ENCODE peak calls at places on chromosomes 2 and 18, in six cellular contexts. Q is stomach; W is Peyer's patch; P is activated CD8-positive, alpha-beta T cell treated with anti-CD3 and anti-CD28 coated beads for 36 hours; Y is SK-N-SH; K is neural crest cell. N is an unnamed sample.

GRCh38 chr2:54081574-54081973 is 33.8 kb upstream of the ACYP2 start:
- DNase-seq in Q (no peak), P (peak), K (no peak), Y (no peak), W (no peak), N (no peak)

GRCh38 chr2:126736133-126736874 is 80.3 kb downstream of the GYPC start:
- DNase-seq in K (no peak), Q (no peak), W (no peak), P (no peak), Y (no peak), N (no peak)

GRCh38 chr2:180675170-180675569 is 305.2 kb upstream of the UBE2E3 start:
- DNase-seq in Q (no peak), K (no peak), Y (no peak), P (no peak), W (no peak), N (no peak)

GRCh38 chr2:156892449-156893335 is 364.8 kb upstream of the GALNT5 start:
- DNase-seq in Y (peak), P (no peak), Q (no peak), W (no peak), K (peak), N (peak)

GRCh38 chr2:191910518-191910917 is 63.6 kb upstream of the CAVIN2 start:
- DNase-seq in Q (no peak), K (no peak), Y (no peak), P (no peak), W (no peak), N (no peak)

GRCh38 chr2:68744517-68744916 is 9.9 kb downstream of the ARHGAP25 start:
- DNase-seq in Q (no peak), P (no peak), W (peak), K (no peak), Y (no peak), N (no peak)

GRCh38 chr2:234863043-234863934 is 88.5 kb upstream of the SH3BP4 start:
- DNase-seq in K (peak), Y (no peak), Q (no peak), W (no peak), P (no peak), N (no peak)

GRCh38 chr2:218981390-218982311 is 3.3 kb downstream of the FEV start:
- DNase-seq in P (peak), Y (peak), K (no peak), Q (peak), W (no peak), N (no peak)

GRCh38 chr2:241546771-241547498 is 11.6 kb upstream of the BOK start:
- DNase-seq in Q (no peak), Y (peak), P (no peak), K (no peak), W (no peak), N (no peak)

GRCh38 chr2:44960871-44961270 is 19.4 kb downstream of the SIX3 start:
- DNase-seq in P (no peak), Y (no peak), Q (no peak), K (no peak), W (no peak), N (no peak)

GRCh38 chr2:100742884-100743283 is 77.1 kb upstream of the NPAS2 start:
- DNase-seq in Q (no peak), K (no peak), Y (peak), W (no peak), P (no peak), N (no peak)

GRCh38 chr2:144084114-144084661 is 435.7 kb downstream of the ZEB2 start:
- DNase-seq in W (no peak), Y (no peak), Q (no peak), P (no peak), K (no peak), N (no peak)

GRCh38 chr2:154195644-154196221 is 324.0 kb downstream of the GALNT13 start:
- DNase-seq in K (no peak), Y (no peak), W (no peak), Q (no peak), P (no peak), N (no peak)

GRCh38 chr18:77096031-77096371 is 36.6 kb downstream of the MBP start:
- DNase-seq in K (no peak), W (no peak), P (no peak), Y (no peak), Q (no peak), N (no peak)

GRCh38 chr2:106745468-106745867 is 140.5 kb downstream of the ST6GAL2 start:
- DNase-seq in K (no peak), P (no peak), W (no peak), Y (peak), Q (no peak), N (no peak)

GRCh38 chr2:218370410-218371063 is 11.5 kb upstream of the SLC11A1 start:
- DNase-seq in Y (no peak), W (no peak), Q (peak), K (no peak), P (no peak), N (no peak)

GRCh38 chr2:109472331-109473005 is 141.3 kb downstream of the SEPTIN10 start:
- DNase-seq in Q (no peak), W (no peak), P (no peak), Y (peak), K (no peak), N (no peak)

GRCh38 chr2:62604336-62604735 is 98.3 kb upstream of the TMEM17 start:
- DNase-seq in W (no peak), Q (no peak), P (no peak), Y (no peak), K (no peak), N (no peak)

GRCh38 chr2:98917031-98917459 is 19.0 kb downstream of the CRACDL start:
- DNase-seq in Q (no peak), Y (no peak), P (no peak), W (no peak), K (no peak), N (no peak)

GRCh38 chr18:7272268-7273049 is 41.6 kb downstream of the LRRC30 start:
- DNase-seq in Q (peak), K (peak), P (peak), Y (peak), W (no peak), N (no peak)

GRCh38 chr18:37408676-37409305 is 156.8 kb downstream of the CELF4 start:
- DNase-seq in P (no peak), Y (no peak), K (no peak), Q (no peak), W (no peak), N (no peak)

GRCh38 chr2:20438334-20439192 is 8.3 kb upstream of the RHOB start:
- DNase-seq in Y (no peak), Q (no peak), K (no peak), W (no peak), P (no peak), N (no peak)

GRCh38 chr2:73110622-73111299 is 2.0 kb downstream of the RAB11FIP5 start:
- DNase-seq in W (no peak), Q (no peak), P (no peak), K (no peak), Y (no peak), N (no peak)

GRCh38 chr2:96633641-96634040 is 4.5 kb downstream of the KANSL3 start:
- DNase-seq in K (no peak), P (no peak), Q (no peak), W (no peak), Y (no peak), N (no peak)

GRCh38 chr18:8800041-8800441 is 94.7 kb downstream of the MTCL1 start:
- DNase-seq in Y (no peak), K (no peak), Q (no peak), P (no peak), W (no peak), N (no peak)

GRCh38 chr2:134183679-134184078 is 70.2 kb upstream of the MGAT5 start:
- DNase-seq in W (no peak), Q (no peak), K (no peak), Y (no peak), P (no peak), N (no peak)

GRCh38 chr2:217459675-217460405 is 543.0 kb downstream of the TNS1 start:
- DNase-seq in W (no peak), Y (no peak), K (no peak), P (no peak), Q (no peak), N (no peak)

GRCh38 chr2:97931118-97931850 is 64.5 kb downstream of the TMEM131 start:
- DNase-seq in W (no peak), P (no peak), Q (no peak), Y (no peak), K (no peak), N (no peak)

GRCh38 chr2:56263876-56264275 is 80.1 kb downstream of the CCDC85A start:
- DNase-seq in P (no peak), Y (no peak), K (no peak), Q (no peak), W (no peak), N (no peak)

GRCh38 chr2:131056204-131056975 is 36.9 kb downstream of the FAM168B start:
- DNase-seq in P (no peak), Q (no peak), W (no peak), K (no peak), Y (no peak), N (no peak)

GRCh38 chr2:56754066-56754615 is 570.4 kb downstream of the CCDC85A start:
- DNase-seq in Q (no peak), Y (no peak), P (no peak), W (no peak), K (no peak), N (no peak)

GRCh38 chr18:78978336-78979057 is 1.1 kb upstream of the SALL3 start:
- DNase-seq in K (no peak), P (no peak), Q (no peak), Y (no peak), W (no peak), N (no peak)

GRCh38 chr2:207334631-207335371 is 169.1 kb upstream of the KLF7 start:
- DNase-seq in P (peak), K (peak), Y (no peak), Q (peak), W (no peak), N (no peak)

DNA sequence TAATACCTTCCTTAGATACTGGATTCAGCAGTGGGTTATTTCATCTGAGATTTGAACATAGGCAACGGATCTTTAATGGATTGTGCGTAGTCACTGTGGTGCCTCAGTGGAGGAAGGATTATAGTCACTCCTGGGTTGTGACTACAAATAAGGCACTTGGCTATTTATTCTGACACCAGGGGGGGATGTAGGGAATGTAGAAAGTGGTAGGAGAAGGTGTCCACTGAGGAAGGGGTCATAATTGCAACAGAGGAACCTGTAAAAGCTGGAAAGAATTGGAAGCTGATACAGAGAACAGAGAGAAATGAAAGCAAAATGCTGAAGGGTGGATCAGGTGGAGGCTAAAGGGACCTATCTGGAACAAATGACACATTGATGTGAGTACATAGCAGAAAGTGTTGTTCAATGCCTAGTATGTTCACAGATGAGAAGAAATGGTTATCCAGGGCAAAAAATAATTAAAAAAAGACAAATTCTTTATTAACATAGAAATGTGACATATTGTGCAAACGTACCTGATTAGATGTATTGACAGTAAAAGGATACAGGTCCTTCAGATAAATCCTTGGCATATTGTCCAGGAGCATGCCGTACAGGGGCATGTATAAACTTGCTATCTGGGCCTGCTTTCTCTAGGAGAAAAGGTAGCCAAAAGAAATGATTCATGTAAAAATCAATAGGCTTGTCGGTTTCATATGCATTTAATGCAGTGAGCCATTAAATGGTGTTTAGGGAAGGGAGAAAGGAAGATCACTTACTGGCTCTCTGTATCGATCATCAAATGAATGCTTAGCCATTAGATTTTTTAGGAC is 91.2 kb upstream of the CCDC195 start:
- DNase-seq in P (no peak), K (no peak), Y (no peak), W (no peak), Q (no peak), N (no peak)
- TF ChIP-seq CTCF in P (no peak), K (no peak), Y (peak), W (no peak), Q (no peak), N (peak)

GRCh38 chr2:237322564-237322963 is 91.4 kb downstream of the COL6A3 start:
- DNase-seq in Y (no peak), P (peak), Q (peak), K (no peak), W (no peak), N (no peak)
- TF ChIP-seq CTCF in Y (peak), P (peak), Q (no peak), K (peak), W (peak), N (peak)

DNA sequence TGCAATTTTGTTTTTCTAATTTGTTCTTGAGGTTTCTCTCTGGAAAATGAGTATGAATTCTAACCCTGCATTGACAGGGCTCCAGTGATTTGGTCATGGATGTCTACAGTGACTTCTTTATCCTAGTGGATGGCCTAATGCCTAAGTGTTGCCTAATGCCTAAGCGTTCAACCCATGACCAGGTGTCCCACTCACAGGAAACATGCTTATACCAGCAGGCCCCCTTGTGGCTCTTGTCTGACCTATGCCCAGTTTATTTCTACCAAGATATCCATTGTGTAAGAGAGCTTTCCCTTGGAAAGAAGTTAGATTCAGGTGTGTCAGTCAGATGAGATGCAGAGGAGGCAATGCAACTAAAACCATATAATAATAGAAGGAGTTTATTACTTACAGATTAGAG is 77.8 kb upstream of the HNMT start:
- DNase-seq in P (no peak), K (no peak), Y (no peak), Q (no peak), W (no peak), N (no peak)
- TF ChIP-seq CTCF in P (no peak), K (peak), Y (no peak), Q (no peak), W (no peak), N (no peak)

GRCh38 chr2:119126650-119127049 is 31.9 kb downstream of the C1QL2 start:
- DNase-seq in P (peak), K (peak), Y (peak), Q (no peak), W (peak), N (peak)
- TF ChIP-seq CTCF in P (peak), K (peak), Y (peak), Q (no peak), W (peak), N (peak)

GRCh38 chr2:63701406-63701805 is 112.6 kb downstream of the MDH1 start:
- DNase-seq in P (no peak), Y (no peak), W (no peak), K (no peak), Q (no peak), N (no peak)

GRCh38 chr2:63700276-63700675 is 111.5 kb downstream of the MDH1 start:
- DNase-seq in Q (no peak), K (no peak), P (no peak), Y (no peak), W (no peak), N (no peak)

GRCh38 chr2:63699549-63699839 is 110.7 kb downstream of the MDH1 start:
- DNase-seq in K (no peak), P (no peak), Q (no peak), W (no peak), Y (no peak), N (no peak)

GRCh38 chr2:63697160-63697559 is 108.4 kb downstream of the MDH1 start:
- DNase-seq in W (no peak), Y (no peak), P (no peak), K (no peak), Q (no peak), N (no peak)

GRCh38 chr2:63698825-63699548 is 110.2 kb downstream of the MDH1 start:
- DNase-seq in W (no peak), Y (peak), K (no peak), Q (no peak), P (no peak), N (peak)
- TF ChIP-seq CTCF in W (peak), Y (peak), K (peak), Q (no peak), P (peak), N (peak)

GRCh38 chr18:80247403-80247916 is at the start of gene PARD6G:
- DNase-seq in P (peak), K (peak), Q (peak), Y (peak), W (peak), N (peak)
- TF ChIP-seq CTCF in P (no peak), K (no peak), Q (no peak), Y (peak), W (no peak), N (no peak)

GRCh38 chr2:35858216-35858615 is 497.4 kb upstream of the CRIM1 start:
- DNase-seq in W (no peak), P (no peak), Y (no peak), K (no peak), Q (no peak), N (no peak)
- TF ChIP-seq CTCF in W (no peak), P (no peak), Y (no peak), K (no peak), Q (no peak), N (no peak)

DNA sequence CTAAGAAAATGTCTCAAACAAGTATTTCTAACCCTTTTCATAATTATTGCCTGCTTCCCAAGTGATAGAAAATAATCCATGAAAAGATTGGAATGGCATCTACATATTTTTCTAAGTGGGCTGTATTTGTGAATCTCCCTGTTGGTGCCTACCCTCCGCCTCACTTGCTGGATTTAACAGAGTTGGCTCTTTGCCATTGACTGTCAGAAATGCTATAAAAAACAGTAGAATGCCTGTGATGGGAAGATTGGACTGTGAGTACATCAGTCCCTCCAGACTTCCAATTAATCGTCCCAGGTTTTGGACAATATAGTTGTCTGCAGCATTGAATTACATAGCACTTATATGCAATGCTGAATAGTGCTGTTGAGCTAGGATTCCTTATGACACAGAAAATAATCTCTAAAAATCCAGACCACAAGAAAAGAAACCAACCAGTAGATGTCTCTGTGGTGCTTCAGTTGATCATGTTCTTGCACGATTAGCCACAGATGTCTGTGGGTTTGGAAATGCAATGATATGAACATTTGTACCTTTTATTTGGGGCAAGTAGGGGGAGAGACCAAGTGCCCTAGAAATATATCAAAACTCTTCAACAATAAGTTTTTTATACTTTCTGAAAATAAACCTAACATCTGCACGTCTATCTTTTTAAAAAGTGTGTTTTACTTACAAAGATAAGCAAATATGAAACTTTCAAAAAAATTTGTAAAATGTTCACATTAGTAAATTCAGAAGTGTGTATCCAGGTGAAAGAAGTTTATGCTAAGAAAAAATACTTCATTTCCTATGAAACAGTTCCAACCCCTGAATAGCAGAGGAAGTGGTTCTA is 88.5 kb downstream of the DYNAP start:
- DNase-seq in P (no peak), Y (peak), K (no peak), W (no peak), Q (no peak), N (no peak)
- TF ChIP-seq CTCF in P (peak), Y (peak), K (peak), W (peak), Q (no peak), N (peak)